ENCODE peak calls at places on chromosomes 11 and 22, in six cellular contexts. E is tibial nerve; W is CD4-positive, CD25-positive, alpha-beta regulatory T cell; G is A549; Z is ovary; M is pancreas. N is an unnamed sample.

GRCh38 chr11:67438121-67438902 is 830 bp upstream of the PTPRCAP start:
- DNase-seq in E (no peak), W (peak; percentile 76), G (no peak), Z (no peak), M (peak; percentile 56), N (no peak)

GRCh38 chr11:47551086-47551485 is 1.8 kb downstream of the CELF1 start:
- DNase-seq in E (no peak), W (no peak), G (peak; percentile 58), Z (no peak), M (no peak), N (peak; percentile 35)

GRCh38 chr11:35651263-35651662 is 11.3 kb upstream of the TRIM44 start:
- DNase-seq in E (no peak), W (no peak), G (no peak), Z (no peak), M (no peak), N (no peak)

GRCh38 chr11:17921620-17922473 is 91.0 kb downstream of the SERGEF start:
- DNase-seq in E (peak; percentile 30), W (no peak), G (no peak), Z (no peak), M (no peak), N (peak; percentile 80)

GRCh38 chr11:119728226-119728626 is 774 bp downstream of the NECTIN1 start:
- DNase-seq in E (no peak), W (peak; percentile 15), G (no peak), Z (peak; percentile 37), M (peak; percentile 70), N (no peak)

GRCh38 chr11:108025387-108026080 is 16.8 kb downstream of the CUL5 start:
- DNase-seq in E (no peak), W (no peak), G (no peak), Z (no peak), M (no peak), N (no peak)

GRCh38 chr22:45150139-45150538 is 13.6 kb upstream of the NUP50 start:
- DNase-seq in E (no peak), W (no peak), G (no peak), Z (no peak), M (no peak), N (no peak)

GRCh38 chr11:66845876-66846212 is 2.6 kb downstream of the RCE1 start:
- DNase-seq in E (no peak), W (no peak), G (no peak), Z (peak; percentile 19), M (no peak), N (no peak)

GRCh38 chr22:45235851-45236342 is 4.8 kb downstream of the KIAA0930 start:
- DNase-seq in E (no peak), W (no peak), G (no peak), Z (no peak), M (no peak), N (no peak)

GRCh38 chr22:21936151-21936778 is 16.4 kb downstream of the PPM1F start:
- DNase-seq in E (peak; percentile 30), W (no peak), G (no peak), Z (no peak), M (no peak), N (no peak)

GRCh38 chr11:123158609-123159008 is 36.4 kb downstream of the CLMP start:
- DNase-seq in E (no peak), W (no peak), G (no peak), Z (no peak), M (no peak), N (no peak)

GRCh38 chr11:121595717-121596156 is 143.0 kb upstream of the SORL1-AS1 start:
- DNase-seq in E (no peak), W (no peak), G (peak; percentile 51), Z (no peak), M (no peak), N (no peak)

GRCh38 chr11:40445391-40445790 is 1014.1 kb downstream of the LRRC4C start:
- DNase-seq in E (no peak), W (no peak), G (peak; percentile 6), Z (no peak), M (no peak), N (no peak)

GRCh38 chr22:22573047-22573889 is 14.2 kb upstream of the PRAME start:
- DNase-seq in E (no peak), W (no peak), G (no peak), Z (no peak), M (no peak), N (no peak)

GRCh38 chr11:123302751-123303195 is 107.7 kb upstream of the CLMP start:
- DNase-seq in E (no peak), W (no peak), G (peak; percentile 14), Z (no peak), M (no peak), N (peak; percentile 56)

DNA sequence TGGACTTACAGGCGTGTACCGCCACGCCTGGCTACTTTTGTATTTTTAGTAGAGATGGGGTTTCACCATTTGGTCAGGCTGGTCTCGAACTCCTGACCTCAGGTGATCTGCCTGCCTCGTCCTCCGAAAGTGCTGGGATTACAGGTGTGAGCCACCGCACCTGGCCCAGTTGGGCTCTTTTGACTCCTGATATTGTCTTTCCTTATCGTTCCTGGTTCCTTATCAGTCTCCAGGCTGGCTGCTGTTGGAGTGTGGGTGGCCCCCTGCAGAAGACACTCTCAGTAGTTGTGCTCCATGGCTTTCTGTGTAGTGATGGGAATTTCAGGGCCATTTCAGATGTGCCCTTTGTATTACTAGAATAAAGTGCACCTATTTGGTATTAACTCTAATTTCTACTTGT is 55.3 kb downstream of the C22orf31 start:
- DNase-seq in E (no peak), W (no peak), G (no peak), Z (no peak), M (no peak), N (no peak)
- H3K4me1 ChIP-seq in E (peaks cover 3% of the 10 kb centered on the region), W (no peaks in the 10 kb centered on the region), G (peaks cover 16% of the 10 kb centered on the region), Z (peaks cover 4% of the 10 kb centered on the region), M (peaks cover 31% of the 10 kb centered on the region), N (peaks cover 78% of the 10 kb centered on the region)

GRCh38 chr11:65790902-65791650 is 4.2 kb downstream of the OVOL1 start:
- DNase-seq in E (no peak), W (no peak), G (no peak), Z (no peak), M (no peak), N (no peak)
- H3K4me1 ChIP-seq in E (peaks cover 20% of the 10 kb centered on the region), W (peaks cover 29% of the 10 kb centered on the region), G (peaks cover 14% of the 10 kb centered on the region), Z (peaks cover 2% of the 10 kb centered on the region), M (no peaks in the 10 kb centered on the region), N (no peaks in the 10 kb centered on the region)

GRCh38 chr11:63901660-63902059 is 15.3 kb downstream of the RCOR2 start:
- DNase-seq in E (no peak), W (no peak), G (peak; percentile 62), Z (no peak), M (no peak), N (peak; percentile 35)
- H3K4me1 ChIP-seq in E (no peaks in the 10 kb centered on the region), W (no peaks in the 10 kb centered on the region), G (no peaks in the 10 kb centered on the region), Z (no peaks in the 10 kb centered on the region), M (peaks cover under 1% of the 10 kb centered on the region), N (no peaks in the 10 kb centered on the region)

DNA sequence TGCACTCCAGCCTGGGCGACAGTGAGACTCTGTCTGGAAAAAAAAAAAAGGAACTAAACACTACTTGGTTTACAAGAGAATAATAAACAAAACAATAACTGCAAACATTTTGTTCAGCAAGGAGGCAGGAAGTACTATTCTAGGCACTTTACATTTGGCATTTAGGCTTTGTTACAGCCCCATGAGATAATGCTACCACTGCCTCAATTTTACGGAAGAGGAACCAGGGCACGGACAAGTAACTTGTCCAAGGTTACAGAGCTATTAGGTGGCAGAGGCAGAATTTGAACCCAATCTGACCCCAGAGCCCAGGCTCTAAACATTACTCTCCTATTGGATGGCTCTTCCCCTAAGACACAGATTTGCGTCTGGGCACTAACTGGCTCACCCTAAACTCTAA is 108.7 kb upstream of the AKIP1 start:
- DNase-seq in E (no peak), W (no peak), G (no peak), Z (no peak), M (no peak), N (no peak)
- H3K4me1 ChIP-seq in E (peaks cover 8% of the 10 kb centered on the region), W (no peaks in the 10 kb centered on the region), G (no peaks in the 10 kb centered on the region), Z (peaks cover 32% of the 10 kb centered on the region), M (peaks cover 8% of the 10 kb centered on the region), N (peaks cover 19% of the 10 kb centered on the region)

GRCh38 chr11:33268945-33269567 is 11.9 kb downstream of the HIPK3 start:
- DNase-seq in E (no peak), W (no peak), G (no peak), Z (no peak), M (no peak), N (no peak)
- H3K4me1 ChIP-seq in E (peaks cover 24% of the 10 kb centered on the region), W (peaks cover 12% of the 10 kb centered on the region), G (peaks cover 72% of the 10 kb centered on the region), Z (peaks cover 13% of the 10 kb centered on the region), M (peaks cover 35% of the 10 kb centered on the region), N (peaks cover 28% of the 10 kb centered on the region)

GRCh38 chr11:2744166-2744565 is 44.4 kb upstream of the KCNQ1OT1 start:
- DNase-seq in E (no peak), W (no peak), G (no peak), Z (no peak), M (peak; percentile 14), N (no peak)

GRCh38 chr11:2746401-2747230 is 46.8 kb upstream of the KCNQ1OT1 start:
- DNase-seq in E (no peak), W (no peak), G (no peak), Z (no peak), M (peak; percentile 35), N (no peak)

GRCh38 chr11:2747236-2748015 is 47.6 kb upstream of the KCNQ1OT1 start:
- DNase-seq in E (no peak), W (no peak), G (no peak), Z (no peak), M (peak; percentile 36), N (no peak)

GRCh38 chr11:2743427-2744110 is 43.8 kb upstream of the KCNQ1OT1 start:
- DNase-seq in E (no peak), W (no peak), G (no peak), Z (no peak), M (peak; percentile 35), N (no peak)

GRCh38 chr11:2745511-2745910 is 45.7 kb upstream of the KCNQ1OT1 start:
- DNase-seq in E (no peak), W (no peak), G (no peak), Z (no peak), M (peak; percentile 44), N (no peak)
- H3K4me1 ChIP-seq in E (peaks cover 8% of the 10 kb centered on the region), W (no peaks in the 10 kb centered on the region), G (peaks cover 15% of the 10 kb centered on the region), Z (peaks cover 17% of the 10 kb centered on the region), M (no peaks in the 10 kb centered on the region), N (peaks cover 12% of the 10 kb centered on the region)

DNA sequence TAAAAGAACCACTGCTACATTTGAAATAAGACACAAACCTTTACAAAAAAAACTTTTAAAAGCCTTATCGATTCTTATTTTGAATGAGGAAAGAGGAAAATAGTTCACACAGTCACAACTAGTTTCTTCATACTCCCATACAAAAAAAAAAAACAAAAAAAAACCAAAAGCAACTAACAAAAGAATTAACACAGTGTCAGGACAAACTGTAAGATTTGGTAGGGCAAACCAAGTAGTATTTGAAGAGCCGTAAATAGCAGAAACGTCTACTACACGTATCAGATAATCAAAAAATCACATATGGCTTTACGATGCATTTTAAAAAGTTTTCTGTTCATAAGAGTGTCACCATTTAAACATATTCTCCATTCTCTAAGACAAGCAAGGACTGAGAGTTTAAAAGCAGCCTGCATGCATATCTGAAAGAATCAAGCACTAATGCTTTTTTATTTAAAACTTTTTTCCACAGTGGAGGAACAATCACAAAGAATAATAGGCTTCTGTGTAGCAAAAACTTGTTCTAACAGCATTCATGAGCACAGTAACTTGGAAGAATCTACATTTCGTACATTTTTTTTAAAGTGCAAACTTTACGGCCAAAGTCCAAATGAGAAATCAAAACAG is 2.2 kb downstream of the PICALM start:
- DNase-seq in E (no peak), W (no peak), G (no peak), Z (no peak), M (no peak), N (no peak)
- H3K4me1 ChIP-seq in E (peaks cover 30% of the 10 kb centered on the region), W (peaks cover 49% of the 10 kb centered on the region), G (peaks cover 50% of the 10 kb centered on the region), Z (peaks cover 12% of the 10 kb centered on the region), M (peaks cover 49% of the 10 kb centered on the region), N (peaks cover 32% of the 10 kb centered on the region)

N was measured in cardiac muscle cell.